ENCODE peak calls at places on chromosome 9, in eight cellular contexts. One of them, this sample, is unnamed.

GRCh38 chr9:128298535-128299482 is 22.7 kb downstream of the SWI5 start:
- DNase-seq in CD8-positive, alpha-beta T cell: no peak
- DNase-seq in GM10248: no peak
- DNase-seq in HFFc6: no peak
- DNase-seq in gastrocnemius medialis: no peak
- DNase-seq in WTC11: no peak
- DNase-seq in WERI-Rb-1: no peak
- DNase-seq in ovary: no peak
- DNase-seq in this sample: no peak

GRCh38 chr9:121764371-121764730 is 112.9 kb downstream of the DAB2IP start:
- DNase-seq in ovary: peak
- DNase-seq in CD8-positive, alpha-beta T cell: no peak
- DNase-seq in WTC11: no peak
- DNase-seq in HFFc6: no peak
- DNase-seq in GM10248: no peak
- DNase-seq in WERI-Rb-1: no peak
- DNase-seq in gastrocnemius medialis: no peak
- DNase-seq in this sample: no peak

GRCh38 chr9:108784998-108785397 is 70.8 kb downstream of the ACTL7B start:
- DNase-seq in WTC11: no peak
- DNase-seq in GM10248: no peak
- DNase-seq in ovary: no peak
- DNase-seq in HFFc6: no peak
- DNase-seq in CD8-positive, alpha-beta T cell: no peak
- DNase-seq in gastrocnemius medialis: peak
- DNase-seq in WERI-Rb-1: peak
- DNase-seq in this sample: no peak

GRCh38 chr9:70013598-70014196 is 30.0 kb upstream of the MAMDC2 start:
- DNase-seq in ovary: no peak
- DNase-seq in HFFc6: peak
- DNase-seq in WTC11: no peak
- DNase-seq in WERI-Rb-1: no peak
- DNase-seq in GM10248: no peak
- DNase-seq in CD8-positive, alpha-beta T cell: no peak
- DNase-seq in gastrocnemius medialis: peak
- DNase-seq in this sample: no peak

GRCh38 chr9:72588336-72588735 is 66.9 kb downstream of the TMC1 start:
- DNase-seq in GM10248: no peak
- DNase-seq in HFFc6: no peak
- DNase-seq in ovary: no peak
- DNase-seq in WTC11: no peak
- DNase-seq in CD8-positive, alpha-beta T cell: no peak
- DNase-seq in gastrocnemius medialis: no peak
- DNase-seq in WERI-Rb-1: no peak
- DNase-seq in this sample: no peak

GRCh38 chr9:114898741-114899140 is 31.6 kb downstream of the TNFSF8 start:
- DNase-seq in ovary: no peak
- DNase-seq in gastrocnemius medialis: peak
- DNase-seq in HFFc6: no peak
- DNase-seq in GM10248: peak
- DNase-seq in WERI-Rb-1: no peak
- DNase-seq in WTC11: no peak
- DNase-seq in CD8-positive, alpha-beta T cell: peak
- DNase-seq in this sample: peak

GRCh38 chr9:128026255-128027165 is 40.6 kb downstream of the NAIF1 start:
- DNase-seq in ovary: no peak
- DNase-seq in HFFc6: no peak
- DNase-seq in gastrocnemius medialis: peak
- DNase-seq in WTC11: no peak
- DNase-seq in WERI-Rb-1: no peak
- DNase-seq in GM10248: peak
- DNase-seq in CD8-positive, alpha-beta T cell: peak
- DNase-seq in this sample: peak

GRCh38 chr9:115200711-115201505 is 83.0 kb upstream of the TNC start:
- DNase-seq in WTC11: no peak
- DNase-seq in HFFc6: peak
- DNase-seq in ovary: no peak
- DNase-seq in gastrocnemius medialis: peak
- DNase-seq in GM10248: no peak
- DNase-seq in WERI-Rb-1: no peak
- DNase-seq in CD8-positive, alpha-beta T cell: no peak
- DNase-seq in this sample: no peak

GRCh38 chr9:108836319-108836718 is 19.5 kb downstream of the ACTL7B start:
- DNase-seq in ovary: no peak
- DNase-seq in WTC11: no peak
- DNase-seq in GM10248: no peak
- DNase-seq in CD8-positive, alpha-beta T cell: no peak
- DNase-seq in HFFc6: no peak
- DNase-seq in WERI-Rb-1: peak
- DNase-seq in gastrocnemius medialis: no peak
- DNase-seq in this sample: no peak

GRCh38 chr9:91421022-91421765 is 2.4 kb downstream of the NFIL3 start:
- DNase-seq in ovary: peak
- DNase-seq in HFFc6: no peak
- DNase-seq in gastrocnemius medialis: peak
- DNase-seq in WTC11: peak
- DNase-seq in GM10248: peak
- DNase-seq in WERI-Rb-1: peak
- DNase-seq in CD8-positive, alpha-beta T cell: no peak
- DNase-seq in this sample: peak

GRCh38 chr9:83039303-83039702 is 23.6 kb downstream of the RASEF start:
- DNase-seq in GM10248: no peak
- DNase-seq in ovary: no peak
- DNase-seq in WERI-Rb-1: no peak
- DNase-seq in CD8-positive, alpha-beta T cell: no peak
- DNase-seq in WTC11: no peak
- DNase-seq in HFFc6: no peak
- DNase-seq in gastrocnemius medialis: no peak
- DNase-seq in this sample: no peak

GRCh38 chr9:123377211-123377971 is 21.4 kb downstream of the CRB2 start:
- DNase-seq in WTC11: no peak
- DNase-seq in ovary: no peak
- DNase-seq in WERI-Rb-1: no peak
- DNase-seq in CD8-positive, alpha-beta T cell: no peak
- DNase-seq in GM10248: no peak
- DNase-seq in gastrocnemius medialis: no peak
- DNase-seq in HFFc6: no peak
- DNase-seq in this sample: peak

GRCh38 chr9:130680836-130681768 is 12.5 kb upstream of the EXOSC2 start:
- DNase-seq in gastrocnemius medialis: peak
- DNase-seq in WTC11: peak
- DNase-seq in WERI-Rb-1: peak
- DNase-seq in HFFc6: peak
- DNase-seq in CD8-positive, alpha-beta T cell: peak
- DNase-seq in GM10248: peak
- DNase-seq in ovary: peak
- DNase-seq in this sample: peak

GRCh38 chr9:122075135-122076030 is 17.7 kb downstream of the TTLL11 start:
- DNase-seq in ovary: no peak
- DNase-seq in WERI-Rb-1: no peak
- DNase-seq in HFFc6: peak
- DNase-seq in GM10248: no peak
- DNase-seq in CD8-positive, alpha-beta T cell: no peak
- DNase-seq in gastrocnemius medialis: peak
- DNase-seq in WTC11: no peak
- DNase-seq in this sample: no peak

GRCh38 chr9:259405-260404 is 45.0 kb downstream of the DOCK8 start:
- DNase-seq in WERI-Rb-1: no peak
- DNase-seq in gastrocnemius medialis: no peak
- DNase-seq in CD8-positive, alpha-beta T cell: no peak
- DNase-seq in HFFc6: no peak
- DNase-seq in WTC11: no peak
- DNase-seq in GM10248: no peak
- DNase-seq in ovary: no peak
- DNase-seq in this sample: no peak

GRCh38 chr9:22238809-22239684 is 207.6 kb upstream of the DMRTA1 start:
- DNase-seq in WTC11: no peak
- DNase-seq in ovary: no peak
- DNase-seq in gastrocnemius medialis: no peak
- DNase-seq in WERI-Rb-1: no peak
- DNase-seq in CD8-positive, alpha-beta T cell: no peak
- DNase-seq in GM10248: peak
- DNase-seq in HFFc6: peak
- DNase-seq in this sample: peak
- TF ChIP-seq CTCF in WTC11: no peak
- TF ChIP-seq CTCF in ovary: no peak
- TF ChIP-seq CTCF in gastrocnemius medialis: no peak
- TF ChIP-seq CTCF in WERI-Rb-1: peak
- TF ChIP-seq CTCF in CD8-positive, alpha-beta T cell: no peak
- TF ChIP-seq CTCF in GM10248: peak
- TF ChIP-seq CTCF in HFFc6: peak
- TF ChIP-seq CTCF in this sample: peak

GRCh38 chr9:120612218-120612617 is 32.3 kb upstream of the CDK5RAP2 start:
- DNase-seq in gastrocnemius medialis: no peak
- DNase-seq in ovary: no peak
- DNase-seq in HFFc6: no peak
- DNase-seq in CD8-positive, alpha-beta T cell: no peak
- DNase-seq in GM10248: no peak
- DNase-seq in WERI-Rb-1: no peak
- DNase-seq in WTC11: no peak
- DNase-seq in this sample: no peak
- TF ChIP-seq CTCF in gastrocnemius medialis: no peak
- TF ChIP-seq CTCF in ovary: no peak
- TF ChIP-seq CTCF in HFFc6: peak
- TF ChIP-seq CTCF in CD8-positive, alpha-beta T cell: no peak
- TF ChIP-seq CTCF in GM10248: no peak
- TF ChIP-seq CTCF in WERI-Rb-1: peak
- TF ChIP-seq CTCF in WTC11: no peak
- TF ChIP-seq CTCF in this sample: no peak

GRCh38 chr9:32345243-32345642 is 39.2 kb upstream of the ACO1 start:
- DNase-seq in WERI-Rb-1: no peak
- DNase-seq in gastrocnemius medialis: no peak
- DNase-seq in CD8-positive, alpha-beta T cell: no peak
- DNase-seq in GM10248: no peak
- DNase-seq in HFFc6: no peak
- DNase-seq in WTC11: peak
- DNase-seq in ovary: no peak
- DNase-seq in this sample: no peak

GRCh38 chr9:32348289-32348688 is 36.2 kb upstream of the ACO1 start:
- DNase-seq in gastrocnemius medialis: no peak
- DNase-seq in WERI-Rb-1: no peak
- DNase-seq in WTC11: no peak
- DNase-seq in CD8-positive, alpha-beta T cell: no peak
- DNase-seq in HFFc6: no peak
- DNase-seq in ovary: no peak
- DNase-seq in GM10248: no peak
- DNase-seq in this sample: no peak

GRCh38 chr9:32351845-32352244 is 32.6 kb upstream of the ACO1 start:
- DNase-seq in gastrocnemius medialis: no peak
- DNase-seq in GM10248: no peak
- DNase-seq in WERI-Rb-1: peak
- DNase-seq in CD8-positive, alpha-beta T cell: no peak
- DNase-seq in ovary: no peak
- DNase-seq in WTC11: peak
- DNase-seq in HFFc6: no peak
- DNase-seq in this sample: no peak

DNA sequence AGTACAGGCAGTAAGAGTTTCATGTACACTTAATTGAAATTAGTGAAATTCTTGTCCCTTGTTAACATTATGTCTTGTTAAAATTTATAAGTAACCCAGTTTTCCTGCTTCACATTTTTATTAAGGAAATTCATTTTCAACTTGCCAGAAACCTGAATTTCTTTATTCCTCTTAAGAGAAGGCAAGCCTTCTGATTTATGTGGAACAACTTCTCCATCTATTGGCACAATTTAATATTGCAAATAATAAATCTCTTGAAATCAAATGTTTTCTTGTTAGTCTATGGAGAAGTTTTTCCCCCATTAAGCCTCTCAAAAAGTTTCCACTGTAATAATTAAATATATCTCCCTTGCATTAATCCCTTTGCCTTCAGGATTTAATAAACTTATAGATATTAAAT is 33.8 kb upstream of the ACO1 start:
- DNase-seq in CD8-positive, alpha-beta T cell: no peak
- DNase-seq in HFFc6: peak
- DNase-seq in GM10248: no peak
- DNase-seq in WTC11: no peak
- DNase-seq in WERI-Rb-1: no peak
- DNase-seq in gastrocnemius medialis: no peak
- DNase-seq in ovary: no peak
- DNase-seq in this sample: no peak
- TF ChIP-seq CTCF in CD8-positive, alpha-beta T cell: peak
- TF ChIP-seq CTCF in HFFc6: peak
- TF ChIP-seq CTCF in GM10248: peak
- TF ChIP-seq CTCF in WTC11: no peak
- TF ChIP-seq CTCF in WERI-Rb-1: no peak
- TF ChIP-seq CTCF in gastrocnemius medialis: no peak
- TF ChIP-seq CTCF in ovary: no peak
- TF ChIP-seq CTCF in this sample: no peak

GRCh38 chr9:88775559-88775958 is 215.7 kb upstream of the S1PR3 start:
- DNase-seq in WERI-Rb-1: no peak
- DNase-seq in CD8-positive, alpha-beta T cell: no peak
- DNase-seq in WTC11: no peak
- DNase-seq in ovary: no peak
- DNase-seq in gastrocnemius medialis: no peak
- DNase-seq in HFFc6: no peak
- DNase-seq in GM10248: no peak
- DNase-seq in this sample: no peak

GRCh38 chr9:88772602-88773001 is 218.7 kb upstream of the S1PR3 start:
- DNase-seq in gastrocnemius medialis: no peak
- DNase-seq in WERI-Rb-1: no peak
- DNase-seq in HFFc6: no peak
- DNase-seq in CD8-positive, alpha-beta T cell: no peak
- DNase-seq in ovary: no peak
- DNase-seq in GM10248: no peak
- DNase-seq in WTC11: no peak
- DNase-seq in this sample: no peak

GRCh38 chr9:88773119-88773518 is 218.1 kb upstream of the S1PR3 start:
- DNase-seq in GM10248: no peak
- DNase-seq in WTC11: no peak
- DNase-seq in gastrocnemius medialis: no peak
- DNase-seq in CD8-positive, alpha-beta T cell: no peak
- DNase-seq in HFFc6: no peak
- DNase-seq in ovary: no peak
- DNase-seq in WERI-Rb-1: no peak
- DNase-seq in this sample: no peak

GRCh38 chr9:88775037-88775471 is 216.2 kb upstream of the S1PR3 start:
- DNase-seq in CD8-positive, alpha-beta T cell: no peak
- DNase-seq in WTC11: no peak
- DNase-seq in GM10248: no peak
- DNase-seq in gastrocnemius medialis: peak
- DNase-seq in ovary: no peak
- DNase-seq in HFFc6: peak
- DNase-seq in WERI-Rb-1: no peak
- DNase-seq in this sample: no peak

DNA sequence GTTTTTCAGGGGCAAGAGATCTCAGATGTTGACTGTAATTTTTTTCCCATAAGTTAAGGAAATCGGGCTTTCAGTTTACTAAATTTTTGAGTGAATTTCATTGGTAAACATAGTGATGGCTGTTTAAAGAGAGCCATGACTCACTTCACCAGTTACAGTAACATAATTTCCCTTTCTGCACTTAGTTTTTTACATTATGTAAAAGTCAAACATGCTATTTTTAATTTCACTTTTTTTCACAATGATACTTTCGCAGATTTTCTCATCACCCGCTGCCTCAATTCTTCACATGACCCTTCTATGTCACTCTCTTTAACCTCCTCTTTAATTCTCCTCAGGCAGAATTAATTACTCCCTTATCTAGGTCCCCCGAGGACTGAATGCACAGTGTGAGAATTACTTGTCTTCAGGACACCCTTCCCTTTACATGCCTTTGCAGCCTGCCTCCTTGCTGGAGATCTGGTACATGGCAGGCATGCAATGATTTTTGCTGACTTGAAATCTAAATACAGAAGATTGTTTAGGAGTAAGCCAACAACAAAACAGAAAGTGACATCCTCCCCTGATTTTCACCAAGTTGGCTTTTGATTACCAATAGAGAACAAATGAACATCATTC is 217.5 kb upstream of the S1PR3 start:
- DNase-seq in HFFc6: peak
- DNase-seq in WERI-Rb-1: no peak
- DNase-seq in ovary: no peak
- DNase-seq in WTC11: no peak
- DNase-seq in CD8-positive, alpha-beta T cell: no peak
- DNase-seq in gastrocnemius medialis: no peak
- DNase-seq in GM10248: no peak
- DNase-seq in this sample: no peak
- TF ChIP-seq CTCF in HFFc6: peak
- TF ChIP-seq CTCF in WERI-Rb-1: no peak
- TF ChIP-seq CTCF in ovary: no peak
- TF ChIP-seq CTCF in WTC11: no peak
- TF ChIP-seq CTCF in CD8-positive, alpha-beta T cell: no peak
- TF ChIP-seq CTCF in gastrocnemius medialis: no peak
- TF ChIP-seq CTCF in GM10248: no peak
- TF ChIP-seq CTCF in this sample: no peak

This sample was measured in GM20000.